ENCODE peak calls at places on chromosome 9, in four cellular contexts. W is amniotic epithelial cell, F is T-helper 2 cell, O is Ammon's horn. P is an unnamed sample.
A peak's percentile ranks its signal among the peaks of the same experiment; 100 is the strongest.

GRCh38 chr9:130696996-130697395 is 3.4 kb downstream of the EXOSC2 start:
- DNase-seq in W (no peak), F (no peak), O (no peak), P (no peak)

GRCh38 chr9:86040281-86041155 is 58.8 kb downstream of the GOLM1 start:
- DNase-seq in W (no peak), F (no peak), O (no peak), P (no peak)

GRCh38 chr9:20658677-20659473 is 25.2 kb upstream of the FOCAD start:
- DNase-seq in W (peak; percentile 15), F (no peak), O (no peak), P (no peak)

GRCh38 chr9:121222524-121223171 is 21.0 kb upstream of the RAB14 start:
- DNase-seq in W (peak; percentile 49), F (no peak), O (peak; percentile 45), P (peak; percentile 60)

GRCh38 chr9:129479217-129480011 is 141.5 kb downstream of the C9orf50 start:
- DNase-seq in W (no peak), F (no peak), O (no peak), P (no peak)

GRCh38 chr9:137670391-137671195 is 51.8 kb downstream of the EHMT1 start:
- DNase-seq in W (no peak), F (no peak), O (no peak), P (no peak)

GRCh38 chr9:101495810-101496209 is 37.8 kb upstream of the RNF20 start:
- DNase-seq in W (no peak), F (no peak), O (no peak), P (no peak)

GRCh38 chr9:92647671-92648446 is 22.1 kb downstream of the IPPK start:
- DNase-seq in W (no peak), F (no peak), O (no peak), P (no peak)

GRCh38 chr9:21017092-21017491 is 14.3 kb downstream of the HACD4 start:
- DNase-seq in W (peak; percentile 71), F (no peak), O (no peak), P (no peak)

GRCh38 chr9:135515083-135515511 is 6.1 kb upstream of the LCN1 start:
- DNase-seq in W (no peak), F (no peak), O (no peak), P (no peak)

GRCh38 chr9:124349675-124350484 is 65.4 kb downstream of the PSMB7 start:
- DNase-seq in W (no peak), F (no peak), O (no peak), P (no peak)

GRCh38 chr9:88757406-88758010 is 222.5 kb downstream of the NXNL2 start:
- DNase-seq in W (no peak), F (no peak), O (no peak), P (no peak)

GRCh38 chr9:69719368-69719767 is 40.4 kb downstream of the PTAR1 start:
- DNase-seq in W (peak; percentile 84), F (no peak), O (no peak), P (no peak)

GRCh38 chr9:91273853-91274552 is 87.7 kb downstream of the AUH start:
- DNase-seq in W (peak; percentile 61), F (no peak), O (no peak), P (no peak)

GRCh38 chr9:115035872-115036612 is 81.9 kb downstream of the TNC start:
- DNase-seq in W (peak; percentile 91), F (no peak), O (peak; percentile 52), P (peak; percentile 21)

GRCh38 chr9:92187390-92187789 is 72.2 kb upstream of the SPTLC1 start:
- DNase-seq in W (no peak), F (no peak), O (no peak), P (no peak)

GRCh38 chr9:122536138-122536537 is 9.0 kb upstream of the OR1N1 start:
- DNase-seq in W (no peak), F (no peak), O (no peak), P (no peak)

GRCh38 chr9:89367281-89367680 is 49.0 kb downstream of the SECISBP2 start:
- DNase-seq in W (no peak), F (no peak), O (no peak), P (no peak)

GRCh38 chr9:18362901-18363685 is 110.9 kb upstream of the ADAMTSL1 start:
- DNase-seq in W (peak; percentile 63), F (no peak), O (peak; percentile 50), P (peak; percentile 7)

GRCh38 chr9:126329476-126330275 is 3.0 kb downstream of the MVB12B start:
- DNase-seq in W (no peak), F (peak; percentile 33), O (no peak), P (no peak)

GRCh38 chr9:78280982-78281668 is 15.8 kb upstream of the PSAT1 start:
- DNase-seq in W (peak; percentile 87), F (no peak), O (peak; percentile 52), P (peak; percentile 47)

GRCh38 chr9:106981396-106982287 is 118.7 kb downstream of the ZNF462 start:
- DNase-seq in W (no peak), F (no peak), O (no peak), P (no peak)

GRCh38 chr9:95954940-95955339 is 79.4 kb downstream of the ERCC6L2 start:
- DNase-seq in W (no peak), F (no peak), O (no peak), P (no peak)

GRCh38 chr9:129757045-129757444 is 4.2 kb upstream of the PTGES start:
- DNase-seq in W (no peak), F (no peak), O (no peak), P (no peak)

GRCh38 chr9:114513050-114513951 is 8.0 kb upstream of the WHRN start:
- DNase-seq in W (no peak), F (no peak), O (no peak), P (no peak)

GRCh38 chr9:71762900-71763653 is 5.2 kb downstream of the CEMIP2 start:
- DNase-seq in W (peak; percentile 63), F (no peak), O (no peak), P (no peak)

GRCh38 chr9:130913599-130914416 is 17.2 kb upstream of the QRFP start:
- DNase-seq in W (no peak), F (no peak), O (no peak), P (no peak)

GRCh38 chr9:86079421-86080111 is 19.8 kb downstream of the GOLM1 start:
- DNase-seq in W (no peak), F (no peak), O (no peak), P (no peak)

P was measured in putamen.